ENCODE peak calls at places on chromosomes 11 and 22, in four cellular contexts. One of them, this sample, is unnamed.

GRCh38 chr11:133966924-133967598 is 10.3 kb upstream of the IGSF9B start:
- DNase-seq in AG08395: peak
- DNase-seq in iPS-NIHi11: peak
- DNase-seq in dorsolateral prefrontal cortex: peak
- DNase-seq in this sample: peak

GRCh38 chr11:355581-356458 is 13.5 kb upstream of the B4GALNT4 start:
- DNase-seq in AG08395: peak
- DNase-seq in iPS-NIHi11: peak
- DNase-seq in dorsolateral prefrontal cortex: no peak
- DNase-seq in this sample: peak

GRCh38 chr11:3849297-3849874 is 6.1 kb upstream of the STIM1 start:
- DNase-seq in AG08395: peak
- DNase-seq in iPS-NIHi11: no peak
- DNase-seq in dorsolateral prefrontal cortex: no peak
- DNase-seq in this sample: peak

GRCh38 chr11:61513143-61513740 is 4.7 kb downstream of the LRRC10B start:
- DNase-seq in AG08395: no peak
- DNase-seq in iPS-NIHi11: no peak
- DNase-seq in dorsolateral prefrontal cortex: no peak
- DNase-seq in this sample: peak

GRCh38 chr11:74373382-74373781 is 24.9 kb downstream of the PGM2L1 start:
- DNase-seq in AG08395: no peak
- DNase-seq in iPS-NIHi11: no peak
- DNase-seq in dorsolateral prefrontal cortex: no peak
- DNase-seq in this sample: peak

GRCh38 chr11:131932584-131933360 is 562.4 kb downstream of the NTM start:
- DNase-seq in AG08395: no peak
- DNase-seq in iPS-NIHi11: no peak
- DNase-seq in dorsolateral prefrontal cortex: no peak
- DNase-seq in this sample: no peak

GRCh38 chr11:33941637-33942160 is 49.8 kb upstream of the LMO2 start:
- DNase-seq in AG08395: peak
- DNase-seq in iPS-NIHi11: no peak
- DNase-seq in dorsolateral prefrontal cortex: no peak
- DNase-seq in this sample: peak

GRCh38 chr22:38213319-38214247 is 11.8 kb downstream of the MAFF start:
- DNase-seq in AG08395: no peak
- DNase-seq in iPS-NIHi11: no peak
- DNase-seq in dorsolateral prefrontal cortex: no peak
- DNase-seq in this sample: no peak

GRCh38 chr11:35944503-35945136 is 758 bp downstream of the LDLRAD3 start:
- DNase-seq in AG08395: peak
- DNase-seq in iPS-NIHi11: peak
- DNase-seq in dorsolateral prefrontal cortex: no peak
- DNase-seq in this sample: peak

GRCh38 chr11:69460540-69461257 is 20.8 kb upstream of the LINC01488 start:
- DNase-seq in AG08395: peak
- DNase-seq in iPS-NIHi11: no peak
- DNase-seq in dorsolateral prefrontal cortex: no peak
- DNase-seq in this sample: no peak

GRCh38 chr11:16685914-16686313 is 52.5 kb upstream of the C11orf58 start:
- DNase-seq in AG08395: no peak
- DNase-seq in iPS-NIHi11: no peak
- DNase-seq in dorsolateral prefrontal cortex: no peak
- DNase-seq in this sample: no peak

GRCh38 chr11:67082071-67082791 is 25.6 kb downstream of the RHOD start:
- DNase-seq in AG08395: peak
- DNase-seq in iPS-NIHi11: peak
- DNase-seq in dorsolateral prefrontal cortex: no peak
- DNase-seq in this sample: no peak

GRCh38 chr11:62595124-62595523 is 3.8 kb upstream of the TUT1 start:
- DNase-seq in AG08395: no peak
- DNase-seq in iPS-NIHi11: no peak
- DNase-seq in dorsolateral prefrontal cortex: no peak
- DNase-seq in this sample: no peak

GRCh38 chr22:48244388-48245118 is 1482.1 kb downstream of the TBC1D22A start:
- DNase-seq in AG08395: no peak
- DNase-seq in iPS-NIHi11: no peak
- DNase-seq in dorsolateral prefrontal cortex: no peak
- DNase-seq in this sample: no peak

GRCh38 chr11:68433541-68433940 is 27.0 kb upstream of the PPP6R3 start:
- DNase-seq in AG08395: no peak
- DNase-seq in iPS-NIHi11: no peak
- DNase-seq in dorsolateral prefrontal cortex: no peak
- DNase-seq in this sample: no peak

GRCh38 chr11:3010004-3010403 is 17.9 kb upstream of the NAP1L4 start:
- DNase-seq in AG08395: no peak
- DNase-seq in iPS-NIHi11: no peak
- DNase-seq in dorsolateral prefrontal cortex: no peak
- DNase-seq in this sample: no peak

GRCh38 chr11:14424096-14424495 is 65.1 kb upstream of the RRAS2 start:
- DNase-seq in AG08395: peak
- DNase-seq in iPS-NIHi11: no peak
- DNase-seq in dorsolateral prefrontal cortex: no peak
- DNase-seq in this sample: no peak

GRCh38 chr11:3964056-3964455 is 108.6 kb downstream of the STIM1 start:
- DNase-seq in AG08395: no peak
- DNase-seq in iPS-NIHi11: no peak
- DNase-seq in dorsolateral prefrontal cortex: no peak
- DNase-seq in this sample: no peak

GRCh38 chr11:71991494-71991893 is 7.2 kb upstream of the IL18BP start:
- DNase-seq in AG08395: no peak
- DNase-seq in iPS-NIHi11: no peak
- DNase-seq in dorsolateral prefrontal cortex: no peak
- DNase-seq in this sample: no peak

GRCh38 chr22:37661160-37661924 is 2.8 kb downstream of the PDXP start:
- DNase-seq in AG08395: peak
- DNase-seq in iPS-NIHi11: no peak
- DNase-seq in dorsolateral prefrontal cortex: peak
- DNase-seq in this sample: peak

GRCh38 chr22:42171946-42172345 is 41.3 kb upstream of the CYP2D6 start:
- DNase-seq in AG08395: no peak
- DNase-seq in iPS-NIHi11: no peak
- DNase-seq in dorsolateral prefrontal cortex: no peak
- DNase-seq in this sample: no peak